ENCODE peak calls at places on chromosomes 7 and 10, in four cellular contexts. S is GM12891, Y is GM12878, C is K562. K is an unnamed sample.

GRCh38 chr7:32941996-32942782 is 15.1 kb upstream of the FKBP9 start:
- DNase-seq in C (peak; percentile 83), S (peak; percentile 60), Y (no peak), K (no peak)

GRCh38 chr7:143245123-143245522 is 18.1 kb upstream of the GSTK1 start:
- DNase-seq in Y (no peak), C (no peak), S (no peak), K (peak; percentile 64)

GRCh38 chr7:111796671-111797070 is 234.4 kb upstream of the IMMP2L start:
- DNase-seq in Y (no peak), C (peak; percentile 24), S (no peak), K (peak; percentile 3)

GRCh38 chr10:63466168-63466935 is 575 bp upstream of the JMJD1C start:
- DNase-seq in S (peak; percentile 19), Y (no peak), C (peak; percentile 73), K (peak; percentile 39)

GRCh38 chr7:57416601-57417358 is 33.2 kb upstream of the ZNF716 start:
- DNase-seq in C (no peak), S (no peak), Y (no peak), K (no peak)

GRCh38 chr10:46528675-46529615 is 27.5 kb downstream of the GPRIN2 start:
- DNase-seq in Y (no peak), C (no peak), S (no peak), K (no peak)

GRCh38 chr10:98268694-98269386 is 846 bp upstream of the LOXL4 start:
- DNase-seq in S (peak; percentile 39), Y (no peak), C (no peak), K (no peak)

GRCh38 chr7:153044981-153045380 is 285.4 kb downstream of the ACTR3B start:
- DNase-seq in C (no peak), S (no peak), Y (no peak), K (no peak)

GRCh38 chr10:76880931-76881330 is 756.7 kb downstream of the KCNMA1 start:
- DNase-seq in C (no peak), S (no peak), Y (no peak), K (no peak)

GRCh38 chr10:77592946-77593636 is 44.5 kb downstream of the KCNMA1 start:
- DNase-seq in Y (no peak), C (peak; percentile 15), S (no peak), K (no peak)

DNA sequence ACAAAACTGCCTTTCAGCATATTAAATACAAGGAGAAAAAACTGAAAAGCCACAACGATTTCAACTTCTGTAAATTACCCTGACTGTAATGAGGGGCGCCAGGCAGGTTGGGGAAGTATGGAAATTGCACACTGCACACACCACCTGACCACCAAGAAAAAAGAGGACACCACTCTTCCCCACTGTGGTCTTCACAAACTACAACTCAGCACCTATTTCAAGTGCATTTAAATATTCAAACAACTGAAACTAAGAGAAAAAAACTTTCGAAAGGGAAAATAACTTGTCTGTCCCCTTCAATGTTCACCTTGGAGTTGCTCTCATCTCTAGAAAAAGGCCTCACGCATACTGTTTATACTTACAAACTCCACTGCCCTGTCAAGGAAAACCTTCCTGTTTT is 1.5 kb downstream of the LARP4B start:
- DNase-seq in S (no peak), Y (no peak), C (no peak), K (peak; percentile 65)
- TF ChIP-seq SPI1 in S (no peak), Y (no peak), C (no peak), K (no peak)

GRCh38 chr10:113226404-113226803 is 276.4 kb downstream of the TCF7L2 start:
- DNase-seq in C (no peak), S (no peak), Y (no peak), K (no peak)
- TF ChIP-seq SPI1 in C (no peak), S (no peak), Y (no peak), K (no peak)

GRCh38 chr7:1106783-1107421 is 19.0 kb downstream of the GPER1 start:
- DNase-seq in S (no peak), C (no peak), Y (no peak), K (no peak)
- TF ChIP-seq SPI1 in S (no peak), C (no peak), Y (no peak), K (no peak)

GRCh38 chr7:79096361-79096805 is 357.1 kb downstream of the MAGI2 start:
- DNase-seq in C (no peak), Y (no peak), S (no peak), K (no peak)
- TF ChIP-seq SPI1 in C (no peak), Y (no peak), S (no peak), K (no peak)

GRCh38 chr10:69760086-69760485 is 41.6 kb upstream of the COL13A1 start:
- DNase-seq in Y (no peak), S (no peak), C (no peak), K (no peak)
- TF ChIP-seq SPI1 in Y (no peak), S (no peak), C (no peak), K (no peak)

DNA sequence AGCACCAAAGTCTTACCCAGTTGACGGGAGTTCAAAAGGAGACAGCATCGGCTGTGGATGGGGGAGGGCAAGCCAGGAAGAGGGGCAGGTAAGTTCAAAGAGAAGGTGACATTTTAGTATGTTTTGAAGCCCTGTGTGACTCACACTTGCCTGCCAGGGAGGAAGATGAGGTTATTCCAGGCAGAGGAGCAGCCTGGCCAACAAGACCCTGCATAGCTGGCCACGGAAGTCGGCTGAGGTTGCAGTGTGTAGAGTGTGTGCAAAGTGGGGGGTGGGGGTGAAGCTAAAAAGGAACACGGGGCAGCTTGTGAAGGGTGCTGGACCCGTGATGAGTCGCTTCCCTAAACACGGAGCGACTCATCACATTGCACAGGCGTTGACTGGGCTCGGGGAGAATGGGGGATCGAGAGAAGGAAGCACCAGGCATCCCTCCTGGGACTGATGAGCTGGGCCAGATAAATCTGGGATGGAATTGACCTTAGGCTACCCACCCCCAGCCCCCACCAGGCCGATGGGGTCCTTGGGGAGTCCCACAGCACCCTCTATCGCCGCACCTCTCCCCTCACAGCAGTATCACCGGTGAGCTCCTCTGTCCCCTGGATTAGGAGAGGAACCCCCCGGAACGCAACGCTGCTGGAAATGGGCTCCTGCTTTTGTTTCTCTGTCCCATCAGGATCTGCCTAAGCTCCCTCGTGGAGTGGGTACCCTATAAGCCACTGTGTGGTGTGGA is 97.8 kb upstream of the IKZF1 start:
- DNase-seq in C (no peak), Y (no peak), S (no peak), K (peak; percentile 83)
- TF ChIP-seq SPI1 in C (no peak), Y (no peak), S (no peak), K (peak; percentile 24)

GRCh38 chr10:128629111-128630096 is 503.2 kb upstream of the MKI67 start:
- DNase-seq in Y (no peak), S (no peak), C (peak; percentile 84), K (no peak)
- TF ChIP-seq SPI1 in Y (no peak), S (no peak), C (no peak), K (no peak)

GRCh38 chr10:125951290-125951689 is 54.9 kb downstream of the FANK1 start:
- DNase-seq in Y (no peak), C (no peak), S (no peak), K (no peak)
- TF ChIP-seq SPI1 in Y (no peak), C (no peak), S (no peak), K (no peak)

DNA sequence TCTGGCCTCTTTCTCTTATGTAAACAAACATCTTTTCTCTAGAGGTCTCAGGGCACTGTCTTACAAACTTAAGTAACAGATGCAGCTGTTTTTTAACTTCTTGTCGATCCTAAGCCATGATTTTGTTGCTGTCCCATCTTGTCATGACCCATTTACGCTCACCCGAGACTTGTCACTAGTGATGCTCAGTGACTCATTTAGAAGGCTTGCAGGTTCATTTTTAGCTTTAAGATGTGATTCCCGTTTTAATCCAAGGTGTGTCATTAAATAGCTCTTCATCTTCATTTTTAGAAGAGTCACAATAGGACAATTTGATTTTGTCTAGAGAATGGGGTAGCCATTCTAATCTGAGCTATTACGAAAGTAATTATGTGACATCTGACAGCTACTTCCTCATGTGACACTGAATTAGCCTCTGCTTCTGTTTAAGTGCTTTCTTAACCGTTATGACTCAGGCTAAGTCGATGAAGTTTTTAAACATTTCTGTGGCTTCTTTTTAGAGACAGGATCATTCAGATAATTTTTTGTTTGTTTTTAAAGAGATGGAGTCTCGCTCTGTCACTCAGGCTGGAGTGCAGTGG is 42.7 kb downstream of the SPDYE5 start:
- DNase-seq in S (peak; percentile 48), Y (peak; percentile 35), C (peak; percentile 36), K (peak; percentile 63)
- TF ChIP-seq SPI1 in S (peak; percentile 58), Y (peak; percentile 32), C (no peak), K (peak; percentile 45)

GRCh38 chr10:132626761-132627735 is 89.5 kb downstream of the INPP5A start:
- DNase-seq in S (no peak), Y (no peak), C (no peak), K (no peak)
- TF ChIP-seq SPI1 in S (no peak), Y (no peak), C (no peak), K (no peak)